ENCODE peak calls at places on chromosomes 4 and X, in five cellular contexts. Z is right cardiac atrium, K is cardiac muscle cell, U is psoas muscle, C is tibial artery. S is an unnamed sample.

GRCh38 chr4:24063771-24064170 is 173.9 kb upstream of the PPARGC1A start:
- DNase-seq in Z (no peak), K (no peak), U (no peak), C (no peak), S (no peak)

GRCh38 chr4:94345267-94345666 is 2.6 kb upstream of the HPGDS start:
- DNase-seq in Z (no peak), K (no peak), U (no peak), C (no peak), S (no peak)

GRCh38 chr4:87071401-87071800 is 136.6 kb downstream of the AFF1 start:
- DNase-seq in Z (no peak), K (no peak), U (no peak), C (no peak), S (no peak)

GRCh38 chr4:52234539-52235174 is 183.6 kb downstream of the SPATA18 start:
- DNase-seq in Z (no peak), K (peak; percentile 58), U (no peak), C (no peak), S (no peak)

GRCh38 chrX:141791856-141792255 is 46.3 kb upstream of the MAGEC3 start:
- DNase-seq in Z (no peak), K (no peak), U (no peak), C (no peak), S (no peak)

GRCh38 chr4:89420507-89420906 is 112.9 kb upstream of the GPRIN3 start:
- DNase-seq in Z (no peak), K (no peak), U (no peak), C (no peak), S (no peak)

GRCh38 chrX:43655151-43655676 is 885 bp upstream of the MAOA start:
- DNase-seq in Z (peak; percentile 77), K (peak; percentile 49), U (peak; percentile 69), C (peak; percentile 39), S (peak; percentile 60)

GRCh38 chrX:87580862-87581261 is 63.3 kb downstream of the KLHL4 start:
- DNase-seq in Z (no peak), K (peak; percentile 2), U (no peak), C (no peak), S (no peak)

GRCh38 chr4:79552311-79552710 is 144.3 kb upstream of the GK2 start:
- DNase-seq in Z (no peak), K (no peak), U (no peak), C (no peak), S (no peak)

GRCh38 chr4:52577285-52577968 is 81.7 kb downstream of the USP46 start:
- DNase-seq in Z (no peak), K (no peak), U (no peak), C (no peak), S (no peak)

GRCh38 chr4:41192136-41192535 is 22.2 kb downstream of the APBB2 start:
- DNase-seq in Z (no peak), K (no peak), U (no peak), C (no peak), S (no peak)

GRCh38 chrX:24298191-24298590 is 15.7 kb downstream of the SUPT20HL2 start:
- DNase-seq in Z (no peak), K (peak; percentile 47), U (no peak), C (no peak), S (no peak)

GRCh38 chrX:153381684-153382532 is 19.2 kb downstream of the PNMA6E start:
- DNase-seq in Z (no peak), K (peak; percentile 78), U (no peak), C (no peak), S (no peak)

GRCh38 chr4:90845777-90846176 is 718.6 kb downstream of the CCSER1 start:
- DNase-seq in Z (no peak), K (no peak), U (no peak), C (no peak), S (no peak)

GRCh38 chr4:53676402-53676871 is 85.2 kb upstream of the LNX1 start:
- DNase-seq in Z (no peak), K (no peak), U (no peak), C (no peak), S (no peak)

GRCh38 chr4:169341490-169341889 is 70.7 kb upstream of the SH3RF1 start:
- DNase-seq in Z (no peak), K (no peak), U (no peak), C (no peak), S (no peak)

GRCh38 chr4:8916251-8916913 is 44.7 kb upstream of the HMX1 start:
- DNase-seq in Z (no peak), K (no peak), U (peak; percentile 20), C (peak; percentile 5), S (peak; percentile 32)

GRCh38 chrX:111759676-111760075 is 78.7 kb downstream of the ALG13 start:
- DNase-seq in Z (no peak), K (no peak), U (no peak), C (no peak), S (no peak)

GRCh38 chrX:103879339-103879738 is 47.3 kb upstream of the RAB9B start:
- DNase-seq in Z (no peak), K (no peak), U (no peak), C (no peak), S (no peak)

GRCh38 chr4:2818351-2818939 is 25.2 kb upstream of the ADD1 start:
- DNase-seq in Z (peak; percentile 70), K (peak; percentile 32), U (peak; percentile 53), C (no peak), S (no peak)

GRCh38 chr4:170242471-170242870 is 152.7 kb upstream of the AADAT start:
- DNase-seq in Z (no peak), K (no peak), U (no peak), C (no peak), S (no peak)

GRCh38 chr4:129144755-129145206 is 48.8 kb downstream of the C4orf33 start:
- DNase-seq in Z (no peak), K (no peak), U (no peak), C (no peak), S (no peak)

GRCh38 chrX:23292979-23293651 is 41.5 kb upstream of the PTCHD1 start:
- DNase-seq in Z (no peak), K (no peak), U (peak; percentile 46), C (no peak), S (no peak)

GRCh38 chr4:26343041-26343403 is 22.2 kb downstream of the RBPJ start:
- DNase-seq in Z (no peak), K (no peak), U (no peak), C (no peak), S (no peak)

GRCh38 chr4:146245899-146246298 is 31.6 kb downstream of the REELD1 start:
- DNase-seq in Z (peak; percentile 88), K (no peak), U (no peak), C (no peak), S (no peak)

GRCh38 chr4:24174622-24175021 is 284.8 kb upstream of the PPARGC1A start:
- DNase-seq in Z (no peak), K (no peak), U (no peak), C (no peak), S (no peak)

GRCh38 chrX:131801911-131802310 is 221.2 kb upstream of the STK26 start:
- DNase-seq in Z (no peak), K (no peak), U (no peak), C (no peak), S (no peak)

GRCh38 chr4:21307709-21308108 is 607.5 kb downstream of the PACRGL start:
- DNase-seq in Z (no peak), K (no peak), U (no peak), C (no peak), S (no peak)

GRCh38 chrX:155864655-155865054 is 16.5 kb upstream of the VAMP7 start:
- DNase-seq in Z (no peak), K (no peak), U (no peak), C (no peak), S (no peak)

GRCh38 chr4:113222006-113222405 is 172.6 kb downstream of the ANK2 start:
- DNase-seq in Z (no peak), K (no peak), U (no peak), C (no peak), S (no peak)

GRCh38 chr4:171601091-171601490 is 212.1 kb upstream of the GALNTL6 start:
- DNase-seq in Z (no peak), K (no peak), U (no peak), C (no peak), S (no peak)

GRCh38 chr4:134687646-134688628 is 486.3 kb upstream of the PABPC4L start:
- DNase-seq in Z (peak; percentile 21), K (no peak), U (no peak), C (no peak), S (no peak)

GRCh38 chrX:72255445-72255844 is 16.6 kb upstream of the ERCC6L start:
- DNase-seq in Z (no peak), K (no peak), U (no peak), C (no peak), S (no peak)

GRCh38 chrX:71169586-71169985 is 24.9 kb downstream of the NLGN3 start:
- DNase-seq in Z (no peak), K (no peak), U (no peak), C (no peak), S (no peak)

GRCh38 chr4:47167391-47167790 is 136.0 kb downstream of the GABRB1 start:
- DNase-seq in Z (no peak), K (no peak), U (no peak), C (no peak), S (no peak)

GRCh38 chr4:149999485-150000074 is 78.7 kb upstream of the DCLK2 start:
- DNase-seq in Z (no peak), K (peak; percentile 55), U (no peak), C (no peak), S (no peak)

GRCh38 chrX:45758319-45758718 is 557.6 kb upstream of the DIPK2B start:
- DNase-seq in Z (no peak), K (no peak), U (no peak), C (no peak), S (no peak)

GRCh38 chr4:7304436-7304835 is 112.1 kb downstream of the SORCS2 start:
- DNase-seq in Z (no peak), K (no peak), U (no peak), C (no peak), S (no peak)
- H3K4me1 ChIP-seq in Z (peaks cover 5% of the 10 kb centered on the region), K (no peaks in the 10 kb centered on the region), U (no peaks in the 10 kb centered on the region), C (no peaks in the 10 kb centered on the region), S (no peaks in the 10 kb centered on the region)

GRCh38 chrX:118526149-118526548 is 30.5 kb downstream of the DOCK11 start:
- DNase-seq in Z (no peak), K (peak; percentile 28), U (no peak), C (no peak), S (no peak)
- H3K4me1 ChIP-seq in Z (no peaks in the 10 kb centered on the region), K (peaks cover 18% of the 10 kb centered on the region), U (no peaks in the 10 kb centered on the region), C (peaks cover 11% of the 10 kb centered on the region), S (no peaks in the 10 kb centered on the region)

GRCh38 chr4:76305033-76305687 is 1.4 kb upstream of the STBD1 start:
- DNase-seq in Z (no peak), K (no peak), U (no peak), C (no peak), S (no peak)
- H3K4me1 ChIP-seq in Z (peaks cover 9% of the 10 kb centered on the region), K (peaks cover 36% of the 10 kb centered on the region), U (peaks cover 65% of the 10 kb centered on the region), C (peaks cover 38% of the 10 kb centered on the region), S (no peaks in the 10 kb centered on the region)

GRCh38 chrX:40105791-40106676 is 8.3 kb upstream of the BCOR start:
- DNase-seq in Z (peak; percentile 91), K (peak; percentile 89), U (peak; percentile 80), C (no peak), S (no peak)
- H3K4me1 ChIP-seq in Z (no peaks in the 10 kb centered on the region), K (peaks cover 50% of the 10 kb centered on the region), U (peaks cover 23% of the 10 kb centered on the region), C (peaks cover 63% of the 10 kb centered on the region), S (peaks cover 4% of the 10 kb centered on the region)